ENCODE peak calls at places on chromosomes 1 and 21, in four cellular contexts. P, C, E and K are unnamed samples.

GRCh38 chr1:86478747-86479146 is 10.0 kb downstream of the CLCA1 start:
- DNase-seq in E (no peak), C (no peak), P (no peak), K (no peak)

GRCh38 chr1:244837597-244838258 is 2.3 kb downstream of the COX20 start:
- DNase-seq in E (no peak), C (no peak), P (no peak), K (no peak)

GRCh38 chr1:203305809-203306088 is 430 bp downstream of the BTG2 start:
- DNase-seq in C (no peak), E (no peak), P (peak), K (no peak)

GRCh38 chr1:245537992-245538391 is 383.2 kb downstream of the KIF26B start:
- DNase-seq in E (no peak), C (no peak), P (no peak), K (no peak)

GRCh38 chr21:20301395-20301794 is 696.8 kb upstream of the NCAM2 start:
- DNase-seq in E (no peak), P (no peak), C (no peak), K (no peak)

GRCh38 chr1:67645495-67646144 is 39.4 kb upstream of the GADD45A start:
- DNase-seq in C (no peak), P (peak), E (no peak), K (no peak)

GRCh38 chr1:61183471-61184034 is 101.2 kb downstream of the NFIA start:
- DNase-seq in E (no peak), P (peak), C (no peak), K (no peak)

GRCh38 chr21:44315691-44316208 is 15.9 kb downstream of the PFKL start:
- DNase-seq in C (no peak), P (no peak), E (no peak), K (no peak)

GRCh38 chr1:63782982-63783381 is 9.2 kb downstream of the ROR1 start:
- DNase-seq in E (no peak), C (no peak), P (no peak), K (no peak)

GRCh38 chr1:17440827-17441168 is 1.3 kb upstream of the RCC2 start:
- DNase-seq in C (no peak), E (no peak), P (no peak), K (no peak)

GRCh38 chr1:17442841-17443240 is 3.4 kb upstream of the RCC2 start:
- DNase-seq in P (no peak), E (no peak), C (no peak), K (no peak)

GRCh38 chr1:17441993-17442357 is 2.5 kb upstream of the RCC2 start:
- DNase-seq in C (no peak), P (no peak), E (no peak), K (no peak)

GRCh38 chr1:17440074-17440826 is 773 bp upstream of the RCC2 start:
- DNase-seq in C (no peak), P (no peak), E (no peak), K (no peak)

DNA sequence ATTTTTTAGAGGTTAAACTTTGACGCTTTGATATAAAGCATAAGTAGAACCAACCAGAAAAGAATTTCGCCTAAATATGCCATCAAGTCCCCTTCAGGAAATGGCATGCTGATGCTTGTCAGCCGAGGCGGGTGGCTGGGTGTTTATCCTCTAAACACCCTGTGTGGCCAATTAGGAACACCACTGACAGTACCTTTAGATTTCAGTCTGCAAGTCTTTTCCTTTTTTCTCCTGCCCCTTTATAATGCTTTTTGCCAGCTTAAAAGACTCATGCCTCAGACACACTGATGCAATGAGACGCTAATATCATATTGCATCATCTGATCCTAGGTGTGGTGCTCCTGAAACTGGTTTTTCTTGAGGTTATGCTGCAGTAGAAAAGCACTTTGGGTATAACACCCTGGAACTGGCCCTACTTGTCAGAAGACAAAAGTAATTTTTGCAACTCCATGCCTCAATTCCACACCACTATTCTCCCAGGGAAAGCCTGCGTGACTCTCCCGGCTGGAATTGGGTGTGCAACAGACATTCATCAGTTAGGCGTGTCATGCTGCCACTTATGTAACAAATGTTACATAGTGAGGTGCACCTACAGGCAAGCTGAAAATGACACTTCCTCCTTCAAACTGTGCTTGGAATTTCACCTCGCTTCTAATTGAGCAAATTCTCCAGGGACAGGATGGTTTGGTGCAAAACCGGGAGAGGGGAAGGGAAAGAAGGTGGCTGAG is 2.0 kb upstream of the RCC2 start:
- DNase-seq in C (no peak), E (no peak), P (no peak), K (no peak)
- H3K27ac ChIP-seq in C (no peak), E (no peak), P (no peak), K (no peak)

DNA sequence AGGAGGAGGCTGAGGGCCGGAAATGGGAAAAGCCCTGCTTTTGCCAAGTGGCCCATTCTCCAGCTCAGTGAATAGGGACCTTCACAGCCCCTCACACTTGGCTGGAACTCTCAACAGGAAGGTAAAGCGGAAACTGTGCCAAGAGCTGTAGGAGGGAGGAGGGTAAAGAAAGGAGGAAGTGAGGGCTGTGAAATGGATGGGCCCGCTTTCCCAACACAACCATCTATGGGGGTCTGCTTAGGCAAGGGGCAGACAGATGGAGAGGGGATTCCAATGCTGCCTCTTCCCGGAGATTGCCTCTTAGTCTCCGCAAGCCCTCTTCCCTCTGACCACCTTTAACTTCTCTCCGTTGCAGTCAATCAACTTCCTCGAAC is 5.2 kb downstream of the INKA2 start:
- DNase-seq in P (no peak), E (no peak), C (no peak), K (no peak)
- H3K27ac ChIP-seq in P (peak), E (no peak), C (peak), K (peak)

GRCh38 chr1:159171688-159172501 is 480 bp downstream of the CADM3 start:
- DNase-seq in C (no peak), E (no peak), P (peak), K (no peak)

GRCh38 chr1:159170639-159171038 is 776 bp upstream of the CADM3 start:
- DNase-seq in P (no peak), C (no peak), E (no peak), K (no peak)

GRCh38 chr1:159163609-159164008 is 7.8 kb upstream of the CADM3 start:
- DNase-seq in E (no peak), C (no peak), P (no peak), K (no peak)

GRCh38 chr1:159171254-159171687 is at the start of gene CADM3:
- DNase-seq in E (no peak), C (no peak), P (peak), K (peak)

GRCh38 chr1:159168043-159168442 is 3.4 kb upstream of the CADM3 start:
- DNase-seq in E (no peak), C (no peak), P (no peak), K (no peak)
- H3K27ac ChIP-seq in E (no peak), C (no peak), P (no peak), K (no peak)

DNA sequence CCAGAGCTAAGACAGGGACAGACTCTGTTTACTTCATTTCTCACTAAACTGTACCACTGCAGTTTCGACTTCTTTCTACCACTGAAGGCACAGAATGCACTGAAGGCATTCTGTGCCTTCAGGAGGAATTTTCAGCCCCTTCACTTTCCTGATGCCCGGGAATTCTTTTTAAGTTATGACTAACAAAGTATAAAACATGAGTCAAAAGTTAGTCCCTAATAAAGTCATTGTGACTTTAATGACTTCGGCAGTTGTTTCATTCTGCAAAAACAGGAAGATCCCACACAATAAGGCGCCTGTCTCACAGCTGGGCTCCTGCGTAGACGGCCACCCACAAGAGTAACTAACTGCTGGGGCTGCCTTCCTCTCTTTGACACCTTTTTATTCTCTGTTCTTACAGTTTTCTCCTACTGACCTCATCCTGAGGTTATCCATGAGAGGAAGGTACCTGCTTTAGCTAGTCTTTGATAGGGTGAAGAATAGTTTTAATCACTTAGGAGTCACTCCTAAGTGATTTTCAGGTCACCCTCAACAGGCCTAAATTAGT is 183.9 kb upstream of the SGIP1 start:
- DNase-seq in C (no peak), E (peak), P (no peak), K (no peak)
- H3K27ac ChIP-seq in C (peak), E (peak), P (peak), K (peak)

GRCh38 chr21:31298618-31299269 is 45.3 kb downstream of the TIAM1 start:
- DNase-seq in C (no peak), E (no peak), P (no peak), K (no peak)
- H3K27ac ChIP-seq in C (no peak), E (no peak), P (no peak), K (no peak)

DNA sequence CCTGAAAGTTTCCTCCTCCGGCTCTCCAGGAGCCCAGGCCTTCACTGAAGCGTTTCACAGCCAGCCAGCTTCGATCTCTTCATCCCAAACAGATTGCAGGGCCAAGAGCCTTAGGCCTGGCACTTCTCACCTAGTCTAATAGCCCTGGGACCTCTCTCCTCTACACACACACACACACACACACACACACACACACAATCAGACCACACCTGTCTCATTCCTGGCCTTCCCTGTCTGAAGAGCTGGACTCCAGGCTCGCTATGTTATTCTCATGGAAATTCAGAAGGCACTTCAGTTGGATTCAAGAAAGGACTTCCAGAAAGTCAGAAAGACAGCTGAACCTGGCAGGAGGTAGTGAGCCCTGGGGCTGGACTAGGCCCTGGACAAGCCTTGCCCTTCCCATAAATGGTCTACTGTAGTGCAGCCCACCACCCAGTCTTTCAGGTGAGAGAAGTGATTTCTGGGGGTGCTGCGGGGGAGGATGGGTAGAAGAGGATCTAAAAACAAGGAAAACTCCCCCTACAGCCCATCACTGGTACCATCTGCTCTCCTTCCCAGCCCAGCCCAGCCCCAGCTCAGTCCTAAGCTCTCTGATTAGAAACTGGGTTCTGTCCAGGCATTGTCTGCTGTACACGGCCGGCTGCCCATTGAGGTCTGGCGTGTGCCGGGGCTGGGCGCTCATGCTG is 2.7 kb downstream of the KIF21B start:
- DNase-seq in E (peak), C (no peak), P (no peak), K (no peak)
- H3K27ac ChIP-seq in E (peak), C (no peak), P (no peak), K (peak)

GRCh38 chr1:101365881-101366280 is 129.1 kb downstream of the S1PR1 start:
- DNase-seq in P (no peak), C (no peak), E (no peak), K (no peak)

GRCh38 chr1:101364370-101365120 is 127.7 kb downstream of the S1PR1 start:
- DNase-seq in E (no peak), P (no peak), C (no peak), K (no peak)

GRCh38 chr1:101363891-101364318 is 127.1 kb downstream of the S1PR1 start:
- DNase-seq in P (no peak), C (no peak), E (no peak), K (no peak)

GRCh38 chr1:101366513-101367215 is 129.8 kb downstream of the S1PR1 start:
- DNase-seq in E (no peak), C (peak), P (no peak), K (no peak)

GRCh38 chr1:101365186-101365585 is 128.4 kb downstream of the S1PR1 start:
- DNase-seq in E (no peak), P (no peak), C (peak), K (no peak)
- H3K27ac ChIP-seq in E (no peak), P (no peak), C (no peak), K (no peak)

GRCh38 chr1:109503935-109504334 is 5.6 kb downstream of the AMIGO1 start:
- DNase-seq in P (no peak), E (no peak), C (no peak), K (no peak)
- H3K27ac ChIP-seq in P (peak), E (peak), C (no peak), K (no peak)

DNA sequence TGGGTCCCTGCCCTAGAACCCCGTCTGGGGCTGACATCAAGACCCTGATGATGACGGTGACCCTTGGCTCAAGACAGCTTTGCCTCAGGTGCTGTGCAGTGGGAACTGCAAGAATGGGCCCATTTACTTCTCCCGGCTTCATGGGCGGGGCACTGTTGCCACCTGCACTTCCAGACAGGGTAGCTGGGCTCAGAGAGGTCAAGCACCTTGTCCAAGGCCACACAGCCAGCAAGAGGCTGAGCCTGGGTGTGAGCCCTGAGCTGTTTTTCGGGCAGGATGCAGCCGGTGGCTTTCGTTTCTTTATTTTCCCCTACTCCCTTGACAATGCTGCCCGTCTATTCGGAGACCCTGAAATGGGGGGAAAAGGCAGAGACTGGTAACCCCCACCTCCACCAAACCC is 91.6 kb downstream of the PRDM16 start:
- DNase-seq in E (no peak), C (no peak), P (no peak), K (no peak)
- H3K27ac ChIP-seq in E (no peak), C (no peak), P (no peak), K (peak)